ENCODE peak calls at places on chromosomes 1 and 21, in four cellular contexts. D is Daoy, K is fibroblast of gingiva, A is ureter. S is an unnamed sample.

GRCh38 chr1:206833741-206834140 is 31.7 kb upstream of the IL20 start:
- DNase-seq in D (no peak), A (no peak), K (no peak), S (no peak)

GRCh38 chr1:54812801-54813478 is 11.8 kb upstream of the TTC22 start:
- DNase-seq in A (peak), D (no peak), K (no peak), S (no peak)

GRCh38 chr1:32742132-32742947 is 39.8 kb upstream of the SYNC start:
- DNase-seq in K (no peak), A (no peak), D (peak), S (no peak)

GRCh38 chr1:76238094-76238551 is 163.6 kb downstream of the ST6GALNAC3 start:
- DNase-seq in A (no peak), K (no peak), D (peak), S (no peak)

GRCh38 chr21:39373634-39374033 is 24.7 kb upstream of the HMGN1 start:
- DNase-seq in A (no peak), K (peak), D (peak), S (peak)

GRCh38 chr1:192489748-192490147 is 85.8 kb upstream of the RGS1 start:
- DNase-seq in A (peak), K (peak), D (peak), S (no peak)

GRCh38 chr1:203584507-203584906 is 42.1 kb upstream of the ATP2B4 start:
- DNase-seq in D (no peak), A (no peak), K (no peak), S (no peak)

GRCh38 chr1:89363196-89363595 is 663 bp upstream of the GBP6 start:
- DNase-seq in K (no peak), A (no peak), D (peak), S (no peak)

GRCh38 chr1:5847013-5847654 is 145.1 kb downstream of the NPHP4 start:
- DNase-seq in A (no peak), D (peak), K (no peak), S (peak)

GRCh38 chr1:1624443-1625403 is 7.2 kb upstream of the MMP23B start:
- DNase-seq in K (no peak), D (peak), A (no peak), S (peak)

GRCh38 chr1:170388489-170388888 is 143.5 kb upstream of the GORAB start:
- DNase-seq in D (no peak), K (no peak), A (no peak), S (no peak)

GRCh38 chr1:39684313-39684664 is 6.9 kb downstream of the HPCAL4 start:
- DNase-seq in K (no peak), D (no peak), A (no peak), S (no peak)

GRCh38 chr1:248853023-248853422 is 5.9 kb downstream of the ZNF692 start:
- DNase-seq in A (no peak), K (peak), D (no peak), S (no peak)

GRCh38 chr1:7623886-7624285 is 147.2 kb upstream of the VAMP3 start:
- DNase-seq in A (no peak), K (no peak), D (no peak), S (no peak)